ENCODE peak calls at places on chromosomes 7 and 10, in six cellular contexts. U is mesendoderm, X is trophoblast cell, R is IMR-90, J is mesenchymal stem cell, G is H1. P is an unnamed sample.

GRCh38 chr7:130814753-130815152 is 80.7 kb upstream of the KLF14 start:
- DNase-seq in U (peak; percentile 31), X (no peak), R (peak; percentile 50), J (peak; percentile 34), G (no peak), P (no peak)

GRCh38 chr10:45395554-45395953 is 21.5 kb downstream of the ALOX5 start:
- DNase-seq in U (no peak), X (no peak), R (no peak), J (no peak), G (no peak), P (no peak)

GRCh38 chr7:30348083-30348560 is 63.7 kb downstream of the ZNRF2 start:
- DNase-seq in U (peak; percentile 88), X (peak; percentile 66), R (peak; percentile 88), J (peak; percentile 95), G (no peak), P (no peak)

GRCh38 chr7:47119408-47119807 is 462.5 kb downstream of the TNS3 start:
- DNase-seq in U (no peak), X (no peak), R (no peak), J (no peak), G (no peak), P (no peak)

GRCh38 chr10:62388328-62388727 is 14.2 kb downstream of the ZNF365 start:
- DNase-seq in U (peak; percentile 16), X (no peak), R (no peak), J (no peak), G (no peak), P (no peak)

GRCh38 chr10:24920907-24921881 is 31.2 kb downstream of the PRTFDC1 start:
- DNase-seq in U (peak; percentile 88), X (peak; percentile 30), R (peak; percentile 99), J (peak; percentile 96), G (no peak), P (no peak)

GRCh38 chr10:133123746-133124356 is 36.1 kb downstream of the ADGRA1 start:
- DNase-seq in U (no peak), X (no peak), R (no peak), J (no peak), G (no peak), P (no peak)

GRCh38 chr10:127968027-127968441 is 61.1 kb downstream of the PTPRE start:
- DNase-seq in U (peak; percentile 63), X (no peak), R (no peak), J (peak; percentile 35), G (no peak), P (no peak)

GRCh38 chr7:7719235-7719634 is 828 bp upstream of the RPA3 start:
- DNase-seq in U (no peak), X (peak; percentile 41), R (peak; percentile 99), J (peak; percentile 75), G (no peak), P (no peak)

GRCh38 chr7:101651116-101651515 is 22.0 kb upstream of the MYL10 start:
- DNase-seq in U (no peak), X (no peak), R (no peak), J (no peak), G (no peak), P (no peak)

GRCh38 chr10:69455009-69455763 is 3.9 kb downstream of the TSPAN15 start:
- DNase-seq in U (no peak), X (no peak), R (no peak), J (no peak), G (no peak), P (no peak)

GRCh38 chr7:130394421-130395188 is 14.3 kb downstream of the CPA1 start:
- DNase-seq in U (no peak), X (no peak), R (no peak), J (no peak), G (no peak), P (no peak)

DNA sequence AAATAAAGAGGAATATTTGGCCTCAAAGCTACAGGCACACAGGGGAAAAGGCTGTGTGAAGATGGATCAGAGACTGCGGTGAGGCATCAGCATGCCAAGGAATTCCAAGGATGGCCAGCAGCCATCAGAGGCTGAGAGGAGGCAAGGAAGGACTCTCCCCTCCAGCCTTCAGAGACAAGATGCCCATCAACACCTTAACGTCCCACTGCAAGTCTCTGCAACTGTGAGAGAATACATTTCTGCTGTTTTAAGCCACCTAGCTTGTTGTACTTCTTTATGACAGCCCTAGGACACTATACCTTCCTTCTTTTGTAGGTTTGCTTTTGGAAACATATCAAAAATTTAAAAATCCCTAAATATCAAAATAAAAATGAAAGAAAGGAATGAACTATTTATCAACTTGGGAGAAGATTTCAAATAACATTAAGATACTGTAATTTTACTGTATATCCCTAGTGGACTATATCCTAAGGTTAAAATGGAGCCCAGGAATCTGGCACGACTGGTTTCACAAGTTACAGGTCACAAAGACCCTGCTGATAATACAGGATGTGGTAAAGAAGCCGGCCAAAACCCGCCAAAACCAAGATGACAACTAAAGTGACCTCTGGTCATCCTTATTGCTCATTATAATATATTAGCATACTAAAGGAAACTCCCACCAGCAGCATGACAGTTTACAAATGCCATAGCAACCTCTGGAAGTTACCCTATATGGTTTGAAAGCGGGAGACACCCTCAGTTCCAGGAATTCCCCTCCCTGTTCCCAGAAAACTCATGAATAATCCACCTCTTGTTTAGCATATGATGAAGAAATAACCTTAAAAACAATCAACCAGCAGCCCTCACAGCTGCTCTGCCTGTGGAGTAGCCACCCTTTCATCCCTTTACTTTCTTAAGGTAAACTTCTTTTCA is 185.2 kb downstream of the AVL9 start:
- DNase-seq in U (peak; percentile 90), X (peak; percentile 89), R (peak; percentile 80), J (peak; percentile 65), G (peak; percentile 10), P (no peak)
- H2AK5ac ChIP-seq in U (no peak overlapping the region), X (peak overlapping the region; percentile 84), R (peak overlapping the region; percentile 20), J (no peak overlapping the region), G (peak overlapping the region; percentile 97), P (no peak overlapping the region)

GRCh38 chr10:88243202-88243744 is 339.8 kb downstream of the RNLS start:
- DNase-seq in U (no peak), X (no peak), R (no peak), J (no peak), G (no peak), P (no peak)
- H3K4me3 ChIP-seq in U (no peak overlapping the region), X (no peak overlapping the region), R (no peak overlapping the region), J (peak overlapping the region; percentile 63), G (no peak overlapping the region), P (no peak overlapping the region)

GRCh38 chr7:24728503-24729364 is 28.5 kb downstream of the GSDME start:
- DNase-seq in U (no peak), X (no peak), R (peak; percentile 24), J (no peak), G (no peak), P (no peak)

GRCh38 chr7:24729365-24730017 is 27.8 kb downstream of the GSDME start:
- DNase-seq in U (no peak), X (no peak), R (no peak), J (no peak), G (no peak), P (no peak)

GRCh38 chr7:24725554-24726260 is 31.6 kb downstream of the GSDME start:
- DNase-seq in U (no peak), X (no peak), R (no peak), J (no peak), G (no peak), P (no peak)

GRCh38 chr7:24728121-24728500 is 29.2 kb downstream of the GSDME start:
- DNase-seq in U (no peak), X (no peak), R (no peak), J (no peak), G (no peak), P (no peak)

DNA sequence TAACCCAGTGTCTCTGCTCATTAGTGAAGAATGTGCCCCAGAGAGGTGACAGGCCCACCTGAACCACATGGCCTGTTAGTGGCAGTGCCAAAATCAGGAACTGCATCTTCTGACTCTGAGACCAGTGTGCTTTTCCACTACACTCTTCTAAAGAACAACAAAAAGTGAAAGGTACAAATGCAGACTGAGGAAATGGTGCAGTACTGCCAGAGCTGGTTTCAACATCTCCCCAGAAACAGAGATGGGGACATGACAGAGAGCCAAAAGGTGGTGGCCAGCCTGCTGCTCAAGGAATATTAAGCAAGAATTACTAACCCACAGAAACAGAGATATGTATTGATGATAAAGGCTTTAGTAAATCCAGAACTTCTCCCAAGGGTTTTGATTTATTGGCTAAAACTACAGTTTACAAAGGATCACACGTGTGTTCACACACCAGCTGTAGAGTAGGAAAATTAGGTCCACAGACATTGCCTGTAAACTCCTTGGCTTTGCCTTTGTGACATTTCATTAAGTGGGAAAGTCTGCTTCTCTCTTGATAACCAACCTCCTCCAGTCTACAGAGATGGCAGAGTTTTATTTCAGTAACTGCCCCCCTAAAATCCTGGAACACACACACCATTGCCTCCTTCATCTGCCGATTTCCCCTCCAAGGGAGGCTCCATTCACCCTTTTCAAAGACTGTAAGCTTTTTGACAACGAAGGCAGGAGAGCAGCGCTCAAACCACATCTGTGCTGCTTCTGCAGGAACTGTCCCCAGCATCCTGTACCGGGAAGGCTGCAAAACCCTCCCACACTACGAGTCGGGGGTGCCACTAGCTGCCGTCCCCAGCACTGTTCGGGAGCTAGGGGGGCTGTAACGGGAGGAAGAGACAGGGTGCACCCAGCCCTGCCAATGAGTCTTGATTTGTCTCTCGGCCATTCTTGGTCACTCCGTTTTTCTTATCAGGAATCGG is 29.8 kb downstream of the GSDME start:
- DNase-seq in U (no peak), X (no peak), R (no peak), J (no peak), G (no peak), P (no peak)
- H2AK5ac ChIP-seq in U (no peak overlapping the region), X (no peak overlapping the region), R (peak overlapping the region; percentile 27), J (no peak overlapping the region), G (peak overlapping the region; percentile 29), P (no peak overlapping the region)

GRCh38 chr10:13961096-13961495 is 369.6 kb downstream of the FRMD4A start:
- DNase-seq in U (peak; percentile 73), X (peak; percentile 19), R (peak; percentile 98), J (peak; percentile 91), G (no peak), P (no peak)

GRCh38 chr10:13961853-13962252 is 368.9 kb downstream of the FRMD4A start:
- DNase-seq in U (no peak), X (no peak), R (no peak), J (no peak), G (no peak), P (no peak)

GRCh38 chr10:13960603-13961002 is 370.1 kb downstream of the FRMD4A start:
- DNase-seq in U (no peak), X (no peak), R (no peak), J (no peak), G (no peak), P (no peak)

GRCh38 chr10:13957856-13958255 is 371.1 kb downstream of the PRPF18 start:
- DNase-seq in U (peak; percentile 74), X (no peak), R (no peak), J (no peak), G (no peak), P (no peak)

DNA sequence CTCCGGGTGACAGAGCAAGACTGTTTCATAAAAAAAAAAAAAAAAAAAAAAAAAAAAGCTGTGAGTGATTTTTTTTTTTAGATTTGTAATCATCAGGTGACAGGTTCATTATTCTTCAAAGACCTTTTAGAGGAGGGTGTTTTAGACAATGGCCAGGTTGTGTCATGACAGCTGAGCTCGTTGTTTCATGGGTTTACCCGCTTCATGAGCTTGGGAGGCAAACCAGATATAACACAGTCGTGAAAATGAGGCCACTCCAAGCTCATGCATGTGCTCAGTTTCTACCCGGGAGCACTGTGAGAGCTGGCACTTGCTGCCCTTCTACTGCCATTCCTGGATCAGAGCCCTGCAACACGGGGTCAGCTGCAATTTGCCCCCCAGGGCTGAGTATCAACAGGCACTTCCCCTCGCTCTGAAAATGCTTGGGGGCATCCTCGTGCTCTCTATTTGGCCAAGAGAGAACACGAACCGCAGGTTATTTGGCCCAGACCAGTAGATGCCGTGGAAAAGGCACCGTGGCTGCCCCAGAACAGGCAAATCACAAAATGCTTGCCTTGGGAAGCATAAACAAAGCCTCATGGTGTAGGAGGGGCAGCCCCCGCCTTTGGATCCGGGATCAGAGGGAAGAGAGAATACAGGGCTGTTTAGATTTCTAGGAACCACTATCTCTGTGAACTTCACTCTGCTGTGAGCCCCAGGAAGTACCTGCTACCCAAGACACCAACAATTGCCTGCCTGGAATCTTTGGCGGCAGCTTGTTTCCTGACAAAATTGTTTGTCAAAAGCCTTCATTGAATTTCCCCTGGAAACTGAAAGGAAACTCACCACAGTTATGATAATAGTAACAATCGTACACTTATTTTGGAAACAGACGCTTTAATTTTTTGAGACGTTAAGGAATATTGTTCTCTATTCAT is 371.0 kb downstream of the FRMD4A start:
- DNase-seq in U (no peak), X (no peak), R (no peak), J (no peak), G (no peak), P (no peak)
- H3K4me3 ChIP-seq in U (no peak overlapping the region), X (no peak overlapping the region), R (no peak overlapping the region), J (peak overlapping the region; percentile 26), G (no peak overlapping the region), P (no peak overlapping the region)

P was measured in neuronal stem cell.